ENCODE peak calls at places on chromosomes 12 and 14, in six cellular contexts. One of them, this sample, is unnamed.

GRCh38 chr12:49564241-49565118 is 3.5 kb downstream of the MCRS1 start:
- DNase-seq in GM12865: no peak
- DNase-seq in cardiac fibroblast: no peak
- DNase-seq in astrocyte of the spinal cord: no peak
- DNase-seq in IMR-90: no peak
- DNase-seq in lung: no peak
- DNase-seq in this sample: no peak

GRCh38 chr12:31460024-31460423 is 130.9 kb downstream of the DENND5B start:
- DNase-seq in GM12865: no peak
- DNase-seq in cardiac fibroblast: no peak
- DNase-seq in astrocyte of the spinal cord: no peak
- DNase-seq in IMR-90: no peak
- DNase-seq in lung: no peak
- DNase-seq in this sample: no peak

GRCh38 chr12:94725375-94726168 is 75.2 kb upstream of the TMCC3 start:
- DNase-seq in GM12865: peak; percentile 56
- DNase-seq in cardiac fibroblast: peak; percentile 66
- DNase-seq in astrocyte of the spinal cord: peak; percentile 34
- DNase-seq in IMR-90: peak; percentile 26
- DNase-seq in lung: no peak
- DNase-seq in this sample: peak; percentile 53

GRCh38 chr14:65432361-65432948 is 19.9 kb downstream of the FUT8 start:
- DNase-seq in GM12865: no peak
- DNase-seq in cardiac fibroblast: peak; percentile 39
- DNase-seq in astrocyte of the spinal cord: peak; percentile 14
- DNase-seq in IMR-90: no peak
- DNase-seq in lung: no peak
- DNase-seq in this sample: no peak

GRCh38 chr12:118334241-118334640 is 38.5 kb downstream of the TAOK3 start:
- DNase-seq in GM12865: no peak
- DNase-seq in cardiac fibroblast: no peak
- DNase-seq in astrocyte of the spinal cord: no peak
- DNase-seq in IMR-90: peak; percentile 49
- DNase-seq in lung: no peak
- DNase-seq in this sample: no peak

GRCh38 chr12:75481013-75481705 is 604 bp downstream of the GLIPR1 start:
- DNase-seq in GM12865: peak; percentile 33
- DNase-seq in cardiac fibroblast: peak; percentile 48
- DNase-seq in astrocyte of the spinal cord: peak; percentile 48
- DNase-seq in IMR-90: no peak
- DNase-seq in lung: no peak
- DNase-seq in this sample: peak; percentile 66

GRCh38 chr14:23300687-23301223 is 1.9 kb downstream of the PPP1R3E start:
- DNase-seq in GM12865: no peak
- DNase-seq in cardiac fibroblast: no peak
- DNase-seq in astrocyte of the spinal cord: peak; percentile 18
- DNase-seq in IMR-90: peak; percentile 13
- DNase-seq in lung: no peak
- DNase-seq in this sample: peak; percentile 30

GRCh38 chr12:42744539-42745156 is 155.1 kb upstream of the PRICKLE1 start:
- DNase-seq in GM12865: no peak
- DNase-seq in cardiac fibroblast: peak; percentile 78
- DNase-seq in astrocyte of the spinal cord: no peak
- DNase-seq in IMR-90: no peak
- DNase-seq in lung: no peak
- DNase-seq in this sample: peak; percentile 78

GRCh38 chr12:76441016-76441415 is 92.8 kb upstream of the BBS10 start:
- DNase-seq in GM12865: peak; percentile 21
- DNase-seq in cardiac fibroblast: no peak
- DNase-seq in astrocyte of the spinal cord: no peak
- DNase-seq in IMR-90: no peak
- DNase-seq in lung: no peak
- DNase-seq in this sample: no peak

GRCh38 chr12:116455540-116456306 is 103.5 kb upstream of the MAP1LC3B2 start:
- DNase-seq in GM12865: no peak
- DNase-seq in cardiac fibroblast: peak; percentile 98
- DNase-seq in astrocyte of the spinal cord: peak; percentile 97
- DNase-seq in IMR-90: peak; percentile 96
- DNase-seq in lung: peak; percentile 66
- DNase-seq in this sample: peak; percentile 97

GRCh38 chr14:81268016-81268416 is 47.3 kb upstream of the GTF2A1 start:
- DNase-seq in GM12865: no peak
- DNase-seq in cardiac fibroblast: peak; percentile 2
- DNase-seq in astrocyte of the spinal cord: no peak
- DNase-seq in IMR-90: peak; percentile 1
- DNase-seq in lung: no peak
- DNase-seq in this sample: no peak

GRCh38 chr12:25957898-25958253 is 606 bp upstream of the RASSF8 start:
- DNase-seq in GM12865: peak; percentile 5
- DNase-seq in cardiac fibroblast: peak; percentile 96
- DNase-seq in astrocyte of the spinal cord: peak; percentile 83
- DNase-seq in IMR-90: peak; percentile 82
- DNase-seq in lung: no peak
- DNase-seq in this sample: peak; percentile 70

GRCh38 chr12:43692064-43692463 is 66.5 kb downstream of the PUS7L start:
- DNase-seq in GM12865: no peak
- DNase-seq in cardiac fibroblast: peak; percentile 59
- DNase-seq in astrocyte of the spinal cord: peak; percentile 57
- DNase-seq in IMR-90: peak; percentile 67
- DNase-seq in lung: no peak
- DNase-seq in this sample: peak; percentile 17

GRCh38 chr12:70040141-70040540 is 203.1 kb upstream of the CNOT2 start:
- DNase-seq in GM12865: no peak
- DNase-seq in cardiac fibroblast: peak; percentile 76
- DNase-seq in astrocyte of the spinal cord: peak; percentile 5
- DNase-seq in IMR-90: peak; percentile 72
- DNase-seq in lung: no peak
- DNase-seq in this sample: peak; percentile 20

GRCh38 chr14:87149583-87150354 is 843.2 kb downstream of the GALC start:
- DNase-seq in GM12865: no peak
- DNase-seq in cardiac fibroblast: no peak
- DNase-seq in astrocyte of the spinal cord: peak; percentile 46
- DNase-seq in IMR-90: peak; percentile 77
- DNase-seq in lung: no peak
- DNase-seq in this sample: peak; percentile 81

GRCh38 chr14:95452176-95452889 is 64.1 kb downstream of the SYNE3 start:
- DNase-seq in GM12865: peak; percentile 33
- DNase-seq in cardiac fibroblast: peak; percentile 22
- DNase-seq in astrocyte of the spinal cord: no peak
- DNase-seq in IMR-90: no peak
- DNase-seq in lung: no peak
- DNase-seq in this sample: peak; percentile 12

GRCh38 chr14:80605536-80605935 is 336.0 kb downstream of the CEP128 start:
- DNase-seq in GM12865: no peak
- DNase-seq in cardiac fibroblast: no peak
- DNase-seq in astrocyte of the spinal cord: no peak
- DNase-seq in IMR-90: no peak
- DNase-seq in lung: no peak
- DNase-seq in this sample: no peak

GRCh38 chr12:18752280-18752920 is 14.5 kb downstream of the CAPZA3 start:
- DNase-seq in GM12865: no peak
- DNase-seq in cardiac fibroblast: peak; percentile 94
- DNase-seq in astrocyte of the spinal cord: peak; percentile 64
- DNase-seq in IMR-90: peak; percentile 95
- DNase-seq in lung: no peak
- DNase-seq in this sample: peak; percentile 95

GRCh38 chr12:108819920-108820699 is 37.3 kb downstream of the SSH1 start:
- DNase-seq in GM12865: no peak
- DNase-seq in cardiac fibroblast: no peak
- DNase-seq in astrocyte of the spinal cord: no peak
- DNase-seq in IMR-90: no peak
- DNase-seq in lung: no peak
- DNase-seq in this sample: no peak

GRCh38 chr12:101441835-101442234 is 33.3 kb upstream of the SPIC start:
- DNase-seq in GM12865: no peak
- DNase-seq in cardiac fibroblast: no peak
- DNase-seq in astrocyte of the spinal cord: no peak
- DNase-seq in IMR-90: no peak
- DNase-seq in lung: no peak
- DNase-seq in this sample: no peak

GRCh38 chr12:116217045-116217444 is 60.4 kb downstream of the MED13L start:
- DNase-seq in GM12865: no peak
- DNase-seq in cardiac fibroblast: no peak
- DNase-seq in astrocyte of the spinal cord: no peak
- DNase-seq in IMR-90: no peak
- DNase-seq in lung: no peak
- DNase-seq in this sample: no peak

GRCh38 chr12:100823988-100824387 is 29.4 kb downstream of the ANO4 start:
- DNase-seq in GM12865: no peak
- DNase-seq in cardiac fibroblast: peak; percentile 37
- DNase-seq in astrocyte of the spinal cord: peak; percentile 27
- DNase-seq in IMR-90: peak; percentile 69
- DNase-seq in lung: no peak
- DNase-seq in this sample: peak; percentile 65

GRCh38 chr12:4277856-4278581 is 4.5 kb downstream of the CCND2 start:
- DNase-seq in GM12865: no peak
- DNase-seq in cardiac fibroblast: no peak
- DNase-seq in astrocyte of the spinal cord: no peak
- DNase-seq in IMR-90: no peak
- DNase-seq in lung: no peak
- DNase-seq in this sample: no peak

GRCh38 chr14:103745424-103745823 is 29.8 kb downstream of the ZFYVE21 start:
- DNase-seq in GM12865: no peak
- DNase-seq in cardiac fibroblast: no peak
- DNase-seq in astrocyte of the spinal cord: no peak
- DNase-seq in IMR-90: no peak
- DNase-seq in lung: no peak
- DNase-seq in this sample: no peak

DNA sequence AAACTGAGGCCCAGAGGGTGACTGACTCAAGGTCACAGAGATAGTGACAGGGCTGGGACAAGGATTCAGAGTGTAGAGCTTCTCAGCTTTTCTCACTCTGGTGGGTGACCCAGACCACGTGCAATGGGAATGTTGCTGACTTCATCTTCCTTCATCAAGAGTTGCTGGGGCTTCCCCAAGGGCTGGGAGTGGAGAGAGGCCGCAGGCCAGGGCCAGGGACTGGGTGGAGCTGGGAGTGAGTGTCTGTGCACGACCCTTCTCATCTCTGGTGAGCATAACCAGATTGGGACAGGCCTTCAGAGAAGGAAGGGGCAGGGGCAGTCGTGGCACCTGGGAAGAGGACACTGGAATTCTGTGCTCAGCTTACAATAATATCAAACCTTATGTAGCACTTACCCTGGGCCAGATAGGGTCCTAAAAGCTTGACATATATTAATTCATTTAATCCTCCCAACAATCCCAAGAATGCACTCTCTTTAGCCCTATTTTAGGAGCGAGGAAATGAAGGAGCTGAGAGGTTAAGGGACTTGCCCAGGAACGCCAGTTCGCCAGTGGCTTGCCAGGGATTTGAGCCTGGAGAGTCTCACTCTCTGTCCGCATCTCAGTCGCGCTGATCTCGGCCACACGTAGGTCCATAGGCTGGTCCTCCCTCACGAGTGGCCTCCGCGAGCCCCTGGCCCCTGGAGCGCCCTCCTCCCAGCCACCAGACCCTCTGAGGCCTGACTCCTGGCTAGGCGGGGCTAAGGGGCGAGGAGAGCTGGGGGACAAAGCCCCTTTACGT is 15.8 kb downstream of the KRT18 start:
- DNase-seq in GM12865: no peak
- DNase-seq in cardiac fibroblast: no peak
- DNase-seq in astrocyte of the spinal cord: no peak
- DNase-seq in IMR-90: no peak
- DNase-seq in lung: no peak
- DNase-seq in this sample: peak; percentile 68
- H3K4me3 ChIP-seq in GM12865: no peak overlapping the region
- H3K4me3 ChIP-seq in cardiac fibroblast: peak overlapping the region; percentile 44
- H3K4me3 ChIP-seq in astrocyte of the spinal cord: no peak overlapping the region
- H3K4me3 ChIP-seq in IMR-90: peak overlapping the region; percentile 24
- H3K4me3 ChIP-seq in lung: no peak overlapping the region
- H3K4me3 ChIP-seq in this sample: peak overlapping the region; percentile 55

GRCh38 chr12:123271182-123271491 is 519 bp downstream of the CDK2AP1 start:
- DNase-seq in GM12865: peak; percentile 78
- DNase-seq in cardiac fibroblast: peak; percentile 52
- DNase-seq in astrocyte of the spinal cord: peak; percentile 45
- DNase-seq in IMR-90: peak; percentile 33
- DNase-seq in lung: peak; percentile 66
- DNase-seq in this sample: peak; percentile 62
- TF ChIP-seq CTCF in GM12865: peak; percentile 63
- TF ChIP-seq CTCF in cardiac fibroblast: peak; percentile 27
- TF ChIP-seq CTCF in astrocyte of the spinal cord: peak; percentile 45
- TF ChIP-seq CTCF in IMR-90: peak; percentile 71
- TF ChIP-seq CTCF in lung: peak; percentile 26
- TF ChIP-seq CTCF in this sample: peak; percentile 40

GRCh38 chr14:36317650-36318049 is 2.8 kb downstream of the MBIP start:
- DNase-seq in GM12865: no peak
- DNase-seq in cardiac fibroblast: peak; percentile 21
- DNase-seq in astrocyte of the spinal cord: no peak
- DNase-seq in IMR-90: peak; percentile 11
- DNase-seq in lung: no peak
- DNase-seq in this sample: no peak
- H3K4me3 ChIP-seq in GM12865: no peak overlapping the region
- H3K4me3 ChIP-seq in cardiac fibroblast: no peak overlapping the region
- H3K4me3 ChIP-seq in astrocyte of the spinal cord: no peak overlapping the region
- H3K4me3 ChIP-seq in IMR-90: no peak overlapping the region
- H3K4me3 ChIP-seq in lung: no peak overlapping the region
- H3K4me3 ChIP-seq in this sample: no peak overlapping the region

DNA sequence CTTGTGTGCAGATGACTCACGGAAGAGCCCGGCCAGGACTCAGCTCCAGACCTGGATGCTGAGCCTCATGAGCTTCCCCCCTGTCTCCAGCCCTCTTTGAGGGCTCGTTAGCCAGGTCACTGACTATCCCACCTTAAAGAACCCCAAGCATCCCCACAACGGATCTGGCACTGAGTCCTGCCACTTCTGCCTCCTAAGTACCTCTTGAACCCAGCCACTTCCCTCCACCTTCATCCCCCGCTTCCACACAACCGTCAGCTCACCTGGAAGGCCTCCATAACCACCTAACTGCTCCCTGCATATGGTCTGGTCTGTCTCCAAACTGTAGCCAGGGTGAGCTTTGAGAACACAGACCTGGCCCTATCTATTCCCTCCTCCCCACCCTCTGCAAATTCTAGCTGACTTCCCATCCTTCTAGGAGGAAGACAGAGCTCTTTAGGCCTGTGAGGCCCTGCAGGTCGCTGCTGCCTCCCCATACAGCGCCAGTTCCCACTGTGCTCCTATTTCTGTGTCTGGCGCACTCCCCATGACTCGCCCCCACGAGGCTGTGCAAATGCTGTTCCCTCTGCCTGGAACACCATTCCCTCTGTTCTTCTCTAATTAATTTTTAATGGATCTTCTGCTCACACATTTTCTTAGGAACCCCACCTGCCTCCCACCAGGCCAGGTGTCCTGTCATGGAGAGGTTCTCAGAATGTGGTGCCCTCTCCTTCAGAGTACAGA is 2.9 kb upstream of the HSP90AA1 start:
- DNase-seq in GM12865: no peak
- DNase-seq in cardiac fibroblast: no peak
- DNase-seq in astrocyte of the spinal cord: no peak
- DNase-seq in IMR-90: no peak
- DNase-seq in lung: peak; percentile 31
- DNase-seq in this sample: no peak
- TF ChIP-seq CTCF in GM12865: no peak
- TF ChIP-seq CTCF in cardiac fibroblast: no peak
- TF ChIP-seq CTCF in astrocyte of the spinal cord: no peak
- TF ChIP-seq CTCF in IMR-90: no peak
- TF ChIP-seq CTCF in lung: no peak
- TF ChIP-seq CTCF in this sample: no peak